ENCODE peak calls at places on chromosomes 1 and 21, in ten cellular contexts. K is K562, J is left lung, N is ovary, Y is small intestine, O is H9, M is AG04450, P is mesendoderm, X is uterus, L is dorsolateral prefrontal cortex. U is an unnamed sample.

GRCh38 chr1:197519741-197520334 is 251.8 kb downstream of the CRB1 start:
- DNase-seq in J (no peak), K (peak), O (no peak), X (no peak), L (no peak), P (peak), M (no peak), Y (no peak), N (no peak), U (no peak)

GRCh38 chr1:202165267-202165941 is 5.0 kb upstream of the PTPN7 start:
- DNase-seq in P (no peak), Y (no peak), X (no peak), N (no peak), O (no peak), J (no peak), L (no peak), K (peak), M (no peak), U (no peak)

GRCh38 chr1:41537257-41537656 is 52.8 kb upstream of the EDN2 start:
- DNase-seq in M (no peak), O (no peak), J (no peak), L (no peak), P (no peak), Y (no peak), X (peak), N (no peak), K (no peak), U (no peak)

GRCh38 chr1:46202975-46203737 is at the start of gene LURAP1:
- DNase-seq in N (peak), M (no peak), J (no peak), O (peak), P (peak), K (peak), L (peak), X (peak), Y (no peak), U (peak)

GRCh38 chr1:154608522-154609294 is 722 bp upstream of the ADAR start:
- DNase-seq in M (no peak), Y (peak), X (no peak), J (peak), P (peak), L (peak), N (peak), O (peak), K (peak), U (peak)

GRCh38 chr21:45029298-45029967 is 44.9 kb upstream of the ADARB1 start:
- DNase-seq in X (no peak), P (peak), M (no peak), K (peak), O (peak), N (no peak), J (no peak), Y (no peak), L (no peak), U (peak)

GRCh38 chr1:203813581-203814341 is 18.3 kb downstream of the ZBED6 start:
- DNase-seq in L (no peak), Y (no peak), P (no peak), N (no peak), O (no peak), K (no peak), M (no peak), J (no peak), X (no peak), U (no peak)

GRCh38 chr1:234009668-234010067 is 105.2 kb downstream of the SLC35F3 start:
- DNase-seq in N (no peak), K (no peak), P (no peak), Y (no peak), O (no peak), M (no peak), L (no peak), X (no peak), J (no peak), U (no peak)

GRCh38 chr1:162443906-162444305 is 32.0 kb upstream of the SH2D1B start:
- DNase-seq in J (no peak), O (no peak), X (no peak), L (no peak), N (no peak), K (peak), Y (no peak), M (no peak), P (peak), U (peak)

GRCh38 chr21:26776320-26777021 is 68.7 kb downstream of the ADAMTS1 start:
- DNase-seq in O (no peak), Y (no peak), L (no peak), K (no peak), J (no peak), P (no peak), N (no peak), X (no peak), M (no peak), U (no peak)

GRCh38 chr1:245932302-245932972 is 574.6 kb downstream of the SMYD3 start:
- DNase-seq in M (no peak), J (no peak), K (no peak), Y (no peak), X (no peak), P (no peak), N (no peak), L (no peak), O (no peak), U (no peak)

DNA sequence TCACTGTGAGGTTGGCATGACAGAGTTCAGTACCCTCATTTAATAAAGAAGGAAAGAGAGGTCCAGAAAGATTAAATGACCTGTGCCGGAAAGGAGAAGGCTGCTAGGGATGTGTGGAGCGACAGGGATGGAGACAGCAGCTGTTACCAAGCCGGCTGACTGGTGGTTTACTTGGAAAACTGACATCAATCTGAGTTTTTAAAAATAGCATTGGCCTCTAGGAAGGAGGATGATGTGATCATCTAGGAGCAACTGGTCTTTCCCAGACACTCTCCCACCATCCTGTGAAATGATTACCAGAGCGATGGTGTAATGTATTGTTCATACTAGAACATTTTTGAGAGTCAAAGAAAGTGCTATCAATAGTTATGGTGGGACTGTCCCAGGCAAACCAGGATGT is 154.4 kb downstream of the ZSCAN20 start:
- DNase-seq in L (no peak), M (no peak), K (no peak), N (no peak), X (no peak), O (no peak), Y (no peak), J (no peak), P (no peak), U (no peak)
- H3K27ac ChIP-seq in L (no peak), M (no peak), K (no peak), N (no peak), X (no peak), O (no peak), Y (no peak), J (no peak), P (no peak), U (no peak)

GRCh38 chr1:227948493-227949260 is 945 bp upstream of the WNT9A start:
- DNase-seq in O (peak), L (peak), J (no peak), P (no peak), M (no peak), Y (no peak), K (no peak), N (no peak), X (no peak), U (no peak)

GRCh38 chr1:227946624-227947424 is 908 bp downstream of the WNT9A start:
- DNase-seq in N (peak), M (no peak), P (peak), O (peak), K (peak), Y (peak), J (peak), X (peak), L (peak), U (peak)

GRCh38 chr1:227949341-227949921 is 1.7 kb upstream of the WNT9A start:
- DNase-seq in J (no peak), P (no peak), N (no peak), K (no peak), O (no peak), X (no peak), Y (no peak), L (no peak), M (no peak), U (no peak)

GRCh38 chr1:227947425-227947677 is 381 bp downstream of the WNT9A start:
- DNase-seq in K (no peak), O (peak), L (peak), N (no peak), Y (no peak), M (no peak), X (no peak), J (no peak), P (peak), U (no peak)

DNA sequence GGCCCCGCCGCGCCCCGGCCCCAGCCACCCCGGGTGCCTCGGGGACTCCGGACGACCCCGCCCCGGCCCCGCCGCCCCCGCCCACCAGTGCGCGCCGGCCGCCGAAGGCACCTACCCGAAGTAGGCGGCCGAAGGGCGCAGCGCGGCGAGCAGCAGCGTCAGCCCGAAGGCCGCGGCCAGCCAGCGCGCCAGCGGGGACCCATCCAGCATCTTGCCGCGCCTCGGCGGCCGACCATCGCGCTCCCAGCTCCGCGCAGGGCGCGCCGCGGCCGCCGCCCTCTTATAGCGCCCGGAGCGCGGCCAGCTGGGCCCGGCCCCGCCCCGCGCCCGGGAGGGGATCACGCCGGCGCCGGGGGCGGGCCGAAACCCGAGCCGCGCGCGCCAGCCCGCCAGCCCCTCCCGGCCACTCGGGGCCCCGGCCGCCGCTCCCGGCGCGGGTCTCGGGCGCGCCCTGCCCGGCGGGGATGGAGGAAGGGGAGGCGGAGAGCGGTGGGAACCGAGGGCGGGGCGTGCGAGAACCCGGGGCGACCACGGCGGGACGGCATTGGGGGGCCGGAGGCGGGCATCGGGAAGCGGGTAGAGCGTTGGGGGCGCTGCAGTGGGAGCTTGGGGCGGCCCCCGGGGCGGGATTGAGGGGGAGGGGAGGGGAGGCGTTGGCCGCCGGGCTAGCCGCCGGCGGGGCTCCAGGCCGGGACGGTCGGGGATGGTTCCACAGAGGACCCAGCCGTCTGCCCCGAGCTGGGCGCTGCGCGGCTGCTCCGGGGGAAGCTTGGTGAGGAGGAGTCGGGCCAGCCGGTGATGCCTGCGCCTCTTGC is at the start of gene WNT9A:
- DNase-seq in J (no peak), M (no peak), Y (peak), O (no peak), L (peak), X (peak), N (peak), P (peak), K (peak), U (peak)
- H3K27ac ChIP-seq in J (peak), M (no peak), Y (peak), O (no peak), L (no peak), X (peak), N (peak), P (no peak), K (no peak), U (no peak)

GRCh38 chr1:32993215-32993566 is 28.6 kb upstream of the RNF19B start:
- DNase-seq in P (no peak), Y (no peak), K (no peak), L (no peak), J (no peak), N (no peak), O (no peak), X (no peak), M (no peak), U (no peak)

GRCh38 chr1:32991819-32992488 is 27.3 kb upstream of the RNF19B start:
- DNase-seq in X (no peak), Y (no peak), N (no peak), J (no peak), K (no peak), O (no peak), L (no peak), P (no peak), M (no peak), U (no peak)

GRCh38 chr1:32990887-32991286 is 26.3 kb upstream of the RNF19B start:
- DNase-seq in J (no peak), P (no peak), Y (no peak), L (no peak), M (no peak), O (no peak), K (no peak), X (no peak), N (no peak), U (no peak)

GRCh38 chr1:32992489-32993214 is 28.0 kb upstream of the RNF19B start:
- DNase-seq in N (no peak), Y (peak), L (no peak), X (peak), P (peak), M (no peak), J (peak), O (peak), K (peak), U (peak)

GRCh38 chr1:32991386-32991785 is 26.8 kb upstream of the RNF19B start:
- DNase-seq in L (no peak), X (no peak), M (no peak), P (no peak), N (no peak), Y (no peak), O (no peak), K (no peak), J (no peak), U (no peak)
- H3K27ac ChIP-seq in L (peak), X (no peak), M (peak), P (no peak), N (no peak), Y (peak), O (no peak), K (no peak), J (peak), U (no peak)

GRCh38 chr1:231420959-231421615 is 1.0 kb downstream of the EGLN1 start:
- DNase-seq in K (peak), Y (peak), L (no peak), X (peak), J (peak), O (peak), P (peak), N (peak), M (no peak), U (peak)
- H3K27ac ChIP-seq in K (peak), Y (peak), L (peak), X (peak), J (peak), O (no peak), P (no peak), N (peak), M (peak), U (no peak)

GRCh38 chr1:70051926-70052325 is 153.5 kb downstream of the LRRC40 start:
- DNase-seq in P (no peak), X (no peak), Y (no peak), M (no peak), K (no peak), O (no peak), L (no peak), J (no peak), N (no peak), U (no peak)

GRCh38 chr1:70044832-70045231 is 160.5 kb downstream of the LRRC40 start:
- DNase-seq in J (no peak), O (no peak), L (no peak), X (no peak), P (no peak), N (no peak), K (no peak), M (peak), Y (no peak), U (no peak)

GRCh38 chr1:70043806-70044205 is 161.6 kb downstream of the LRRC40 start:
- DNase-seq in N (no peak), Y (no peak), X (no peak), L (no peak), J (no peak), P (peak), M (peak), O (no peak), K (peak), U (no peak)

GRCh38 chr1:70048336-70048735 is 157.0 kb downstream of the LRRC40 start:
- DNase-seq in Y (no peak), O (no peak), J (no peak), N (no peak), X (no peak), P (no peak), L (no peak), K (no peak), M (no peak), U (no peak)
- H3K27ac ChIP-seq in Y (no peak), O (no peak), J (no peak), N (no peak), X (no peak), P (no peak), L (no peak), K (no peak), M (no peak), U (no peak)

GRCh38 chr1:190172636-190173410 is 304.8 kb downstream of the BRINP3 start:
- DNase-seq in X (no peak), J (no peak), L (no peak), O (no peak), N (no peak), Y (no peak), M (no peak), K (no peak), P (no peak), U (no peak)

GRCh38 chr1:190168116-190168515 is 309.5 kb downstream of the BRINP3 start:
- DNase-seq in L (no peak), O (no peak), X (no peak), J (no peak), M (peak), P (no peak), K (no peak), N (no peak), Y (no peak), U (no peak)

GRCh38 chr1:190168893-190169292 is 308.8 kb downstream of the BRINP3 start:
- DNase-seq in L (no peak), J (no peak), X (no peak), P (no peak), K (no peak), Y (no peak), N (no peak), O (no peak), M (no peak), U (no peak)

GRCh38 chr1:190169311-190170067 is 308.2 kb downstream of the BRINP3 start:
- DNase-seq in Y (no peak), O (no peak), K (no peak), M (peak), J (no peak), P (peak), N (no peak), X (no peak), L (no peak), U (no peak)

DNA sequence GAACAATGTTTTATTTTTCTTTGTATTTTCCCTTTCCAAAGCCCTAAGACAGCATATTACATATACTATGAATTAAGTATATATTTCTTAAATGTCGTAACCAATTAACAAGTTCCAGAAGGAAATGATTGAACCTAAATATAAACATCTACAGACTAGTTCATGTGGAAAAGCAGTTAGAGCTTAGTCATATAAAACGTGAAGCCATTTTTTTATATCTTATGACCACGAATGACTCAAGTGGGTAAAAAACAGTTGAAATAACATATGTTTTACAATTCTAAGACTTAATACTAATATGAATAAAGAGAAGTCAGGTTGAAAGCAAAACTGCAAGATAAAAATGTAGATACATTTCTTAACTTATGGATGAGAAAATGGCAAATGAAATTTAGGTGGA is 307.3 kb downstream of the BRINP3 start:
- DNase-seq in O (no peak), Y (no peak), M (no peak), K (no peak), J (no peak), X (no peak), N (no peak), L (no peak), P (no peak), U (no peak)
- H3K27ac ChIP-seq in O (no peak), Y (no peak), M (no peak), K (no peak), J (no peak), X (no peak), N (no peak), L (no peak), P (no peak), U (no peak)

DNA sequence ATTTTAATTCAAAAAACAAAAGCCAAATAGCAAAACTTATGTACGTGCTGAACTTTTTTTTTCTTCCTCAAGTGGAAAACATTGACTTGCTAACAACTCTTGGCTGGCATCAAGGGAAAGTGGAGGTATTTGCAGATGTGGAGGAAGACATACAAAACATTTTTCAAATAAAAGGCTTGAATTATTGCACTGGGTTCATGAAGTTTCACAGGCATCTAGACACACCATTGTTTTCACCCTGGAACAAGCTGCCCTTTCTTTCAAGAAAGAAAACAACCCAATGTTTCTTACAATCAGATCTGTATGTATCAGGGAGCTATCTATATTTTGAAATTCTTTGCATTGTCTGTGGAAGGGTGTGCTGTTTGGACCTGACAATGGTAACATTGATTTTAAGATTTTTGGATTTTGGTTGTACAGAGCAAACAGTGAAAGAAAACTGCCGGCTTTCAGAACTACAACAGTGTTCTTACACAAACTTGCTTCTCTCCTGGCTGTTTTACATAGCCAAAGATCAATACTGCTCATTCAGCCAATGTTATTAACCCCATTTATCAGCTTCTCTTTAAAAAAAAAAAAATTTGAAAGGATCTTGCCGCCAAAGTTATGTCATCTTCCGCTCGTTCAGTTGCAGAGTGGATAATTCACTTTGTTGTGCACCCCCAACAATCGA is 187.7 kb upstream of the FOXD3 start:
- DNase-seq in L (no peak), N (no peak), P (no peak), M (no peak), J (no peak), O (no peak), K (no peak), X (no peak), Y (no peak), U (no peak)
- H3K27ac ChIP-seq in L (peak), N (no peak), P (no peak), M (no peak), J (no peak), O (no peak), K (no peak), X (no peak), Y (no peak), U (peak)

GRCh38 chr1:32997381-32997891 is 32.8 kb upstream of the RNF19B start:
- DNase-seq in O (no peak), P (no peak), M (no peak), J (no peak), L (no peak), Y (no peak), N (no peak), X (no peak), K (no peak), U (no peak)

GRCh38 chr1:33000427-33001026 is 35.9 kb upstream of the RNF19B start:
- DNase-seq in O (no peak), J (no peak), Y (no peak), N (no peak), K (no peak), X (no peak), M (no peak), P (no peak), L (no peak), U (no peak)

GRCh38 chr1:32998997-32999396 is 34.4 kb upstream of the RNF19B start:
- DNase-seq in M (no peak), P (no peak), N (peak), L (no peak), K (no peak), X (no peak), O (no peak), Y (no peak), J (no peak), U (no peak)

GRCh38 chr1:33001282-33001681 is 35.4 kb downstream of the AK2 start:
- DNase-seq in X (no peak), N (no peak), K (no peak), Y (peak), J (no peak), L (no peak), P (no peak), O (no peak), M (no peak), U (peak)

DNA sequence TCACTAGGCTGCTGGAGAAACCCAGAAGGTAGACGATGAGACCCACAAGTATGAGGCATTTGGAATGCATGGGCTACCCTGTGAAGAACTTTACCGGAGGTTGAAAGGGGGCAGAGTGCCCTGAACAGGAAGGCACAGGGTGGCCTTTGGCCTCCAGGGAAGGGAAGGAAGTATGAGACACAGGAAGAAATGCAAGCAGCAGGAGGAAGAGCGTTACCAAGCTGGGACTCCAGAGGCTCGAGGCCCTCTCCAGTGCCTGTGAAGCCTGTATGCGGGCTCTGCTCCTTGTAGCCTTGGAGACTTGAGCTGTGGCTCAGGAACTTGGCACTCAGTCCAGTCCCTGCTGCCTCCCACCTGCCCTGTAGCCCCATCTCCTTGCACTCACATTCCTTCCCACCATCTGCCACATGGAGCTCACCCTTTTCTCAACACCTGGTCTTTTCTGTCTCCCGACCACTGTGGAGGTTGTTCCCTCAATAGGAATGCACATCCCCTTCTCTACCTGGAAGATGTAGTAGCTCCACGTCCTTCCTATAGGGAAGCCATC is 33.5 kb upstream of the RNF19B start:
- DNase-seq in L (no peak), O (no peak), X (no peak), N (no peak), P (no peak), K (no peak), Y (peak), M (no peak), J (no peak), U (no peak)
- H3K27ac ChIP-seq in L (peak), O (no peak), X (peak), N (no peak), P (no peak), K (no peak), Y (peak), M (peak), J (peak), U (no peak)